ENCODE peak calls at places on chromosome 21, in nine cellular contexts. E is fibroblast of mammary gland; R is sigmoid colon; Y is thoracic aorta; V is CD8-positive, alpha-beta T cell; Q is fibroblast of lung; B is stimulated activated CD8-positive, alpha-beta memory T cell treated with anti-CD3 and anti-CD28 coated beads, Interleukin-2, amount 100 ng/mL, for 48 hours; F is activated CD4-positive, CD25-positive, alpha-beta regulatory T cell treated with anti-CD3 and anti-CD28 coated beads, Interleukin-2, amount 50 U/mL, for 16 hours; G is activated CD4-positive, alpha-beta T cell treated with anti-CD3 and anti-CD28 coated beads for 48 hours. A is an unnamed sample.

GRCh38 chr21:26169611-26170470 is 729 bp downstream of the APP start:
- DNase-seq in R (peak), E (peak), B (peak), Q (peak), V (peak), F (no peak), G (peak), Y (no peak), A (peak)

GRCh38 chr21:43972850-43973633 is 39.1 kb upstream of the TRAPPC10 start:
- DNase-seq in Y (no peak), F (no peak), G (no peak), R (no peak), Q (peak), B (no peak), V (no peak), E (no peak), A (no peak)

GRCh38 chr21:46210378-46211136 is 18.0 kb downstream of the LSS start:
- DNase-seq in Y (no peak), R (peak), G (no peak), E (no peak), V (no peak), F (no peak), Q (no peak), B (no peak), A (no peak)

GRCh38 chr21:37206531-37206930 is 60.6 kb downstream of the VPS26C start:
- DNase-seq in E (no peak), Y (no peak), R (no peak), V (no peak), G (no peak), B (no peak), F (no peak), Q (no peak), A (no peak)

GRCh38 chr21:43188712-43189151 is 19.9 kb downstream of the CRYAA start:
- DNase-seq in V (peak), R (peak), F (no peak), Q (no peak), B (no peak), E (no peak), G (no peak), Y (no peak), A (no peak)

GRCh38 chr21:43306911-43307676 is 119.8 kb downstream of the SIK1 start:
- DNase-seq in B (no peak), R (peak), E (peak), F (no peak), V (no peak), Y (no peak), G (peak), Q (no peak), A (peak)

GRCh38 chr21:46153259-46154154 is 1.9 kb downstream of the FTCD start:
- DNase-seq in Q (peak), R (peak), G (peak), F (no peak), B (peak), E (no peak), V (no peak), Y (peak), A (peak)

GRCh38 chr21:31873696-31874599 is 1.1 kb downstream of the HUNK start:
- DNase-seq in G (peak), F (peak), V (peak), E (no peak), Y (no peak), Q (no peak), B (peak), R (peak), A (peak)

GRCh38 chr21:37873655-37874054 is 42.6 kb downstream of the KCNJ6 start:
- DNase-seq in R (no peak), Q (no peak), B (no peak), Y (no peak), V (no peak), F (no peak), E (no peak), G (no peak), A (no peak)

GRCh38 chr21:42315296-42315891 is at the start of gene TFF3:
- DNase-seq in R (no peak), E (no peak), Y (no peak), G (no peak), Q (no peak), F (no peak), V (peak), B (no peak), A (no peak)

GRCh38 chr21:42156690-42157605 is 62.0 kb upstream of the ABCG1 start:
- DNase-seq in G (no peak), E (no peak), F (no peak), V (no peak), B (no peak), R (no peak), Y (no peak), Q (no peak), A (no peak)

GRCh38 chr21:44437696-44438431 is 17.4 kb upstream of the LRRC3 start:
- DNase-seq in E (no peak), B (no peak), F (no peak), G (no peak), Q (no peak), R (peak), V (no peak), Y (no peak), A (no peak)

GRCh38 chr21:44433791-44434567 is 21.3 kb upstream of the LRRC3 start:
- DNase-seq in Q (no peak), B (no peak), F (no peak), E (no peak), V (no peak), G (peak), R (peak), Y (no peak), A (no peak)

GRCh38 chr21:42238185-42238934 is 19.4 kb downstream of the ABCG1 start:
- DNase-seq in E (no peak), Q (no peak), R (no peak), Y (no peak), G (peak), V (no peak), B (no peak), F (no peak), A (no peak)

GRCh38 chr21:33441489-33442477 is 38.0 kb downstream of the TMEM50B start:
- DNase-seq in R (no peak), E (peak), V (no peak), Y (no peak), Q (peak), G (no peak), F (no peak), B (no peak), A (no peak)

GRCh38 chr21:46208761-46209721 is 19.5 kb downstream of the LSS start:
- DNase-seq in R (peak), B (no peak), F (no peak), Q (no peak), E (no peak), Y (no peak), V (no peak), G (no peak), A (no peak)

GRCh38 chr21:36915701-36916075 is 50.8 kb downstream of the HLCS start:
- DNase-seq in Y (no peak), B (no peak), E (no peak), F (no peak), Q (no peak), G (no peak), R (no peak), V (no peak), A (no peak)

GRCh38 chr21:45302082-45303061 is 14.7 kb upstream of the POFUT2 start:
- DNase-seq in R (peak), V (peak), F (peak), B (peak), E (peak), G (peak), Y (no peak), Q (peak), A (no peak)

GRCh38 chr21:44911384-44912157 is 9.1 kb downstream of the ITGB2 start:
- DNase-seq in Q (no peak), R (peak), G (peak), B (no peak), V (peak), Y (no peak), E (no peak), F (no peak), A (peak)

GRCh38 chr21:44702973-44703730 is 6.2 kb downstream of the KRTAP10-12 start:
- DNase-seq in E (no peak), G (no peak), V (peak), Q (no peak), R (no peak), F (no peak), Y (no peak), B (no peak), A (no peak)

GRCh38 chr21:37631319-37632117 is 264.9 kb downstream of the DYRK1A start:
- DNase-seq in E (no peak), G (no peak), R (no peak), F (no peak), B (no peak), Q (no peak), V (no peak), Y (no peak), A (peak)

GRCh38 chr21:45109831-45110492 is 35.6 kb downstream of the ADARB1 start:
- DNase-seq in F (no peak), E (no peak), V (no peak), Q (no peak), B (peak), R (no peak), Y (no peak), G (peak), A (no peak)

GRCh38 chr21:19340303-19340702 is 936.7 kb upstream of the TMPRSS15 start:
- DNase-seq in R (no peak), Q (no peak), G (no peak), Y (no peak), F (no peak), V (no peak), B (no peak), E (no peak), A (no peak)

GRCh38 chr21:42777064-42777756 is 102.1 kb downstream of the WDR4 start:
- DNase-seq in R (no peak), F (no peak), G (no peak), B (no peak), Y (no peak), Q (no peak), E (no peak), V (no peak), A (no peak)

GRCh38 chr21:33972539-33972938 is 56.9 kb upstream of the ATP5PO start:
- DNase-seq in Y (no peak), E (no peak), V (no peak), Q (no peak), G (no peak), F (no peak), B (no peak), R (no peak), A (no peak)

GRCh38 chr21:27840273-27840672 is 873.4 kb upstream of the ADAMTS5 start:
- DNase-seq in Y (no peak), G (no peak), Q (no peak), E (no peak), V (no peak), R (no peak), F (no peak), B (no peak), A (no peak)

GRCh38 chr21:36591326-36591970 is 107.5 kb upstream of the SIM2 start:
- DNase-seq in Q (no peak), B (no peak), Y (no peak), E (no peak), G (no peak), F (no peak), V (no peak), R (no peak), A (no peak)

GRCh38 chr21:37008705-37009104 is 2.2 kb downstream of the RIPPLY3 start:
- DNase-seq in Q (no peak), Y (no peak), F (no peak), V (peak), B (no peak), G (no peak), E (no peak), R (no peak), A (no peak)

GRCh38 chr21:17387030-17387617 is 125.7 kb upstream of the CXADR start:
- DNase-seq in G (peak), R (no peak), V (no peak), F (peak), Y (no peak), E (peak), Q (peak), B (peak), A (peak)

GRCh38 chr21:44394733-44395132 is 41.3 kb downstream of the TRPM2 start:
- DNase-seq in E (no peak), V (no peak), R (no peak), Q (no peak), F (no peak), B (no peak), Y (no peak), G (no peak), A (no peak)

GRCh38 chr21:46207920-46208571 is 20.5 kb downstream of the LSS start:
- DNase-seq in F (no peak), G (no peak), V (no peak), E (no peak), Y (no peak), R (peak), Q (no peak), B (no peak), A (no peak)

GRCh38 chr21:31580866-31581276 is 78.6 kb upstream of the SOD1 start:
- DNase-seq in F (peak), V (peak), R (peak), G (peak), B (peak), E (peak), Q (peak), Y (peak), A (peak)

GRCh38 chr21:16865612-16866011 is 647.2 kb upstream of the CXADR start:
- DNase-seq in B (no peak), Y (no peak), E (peak), R (no peak), G (no peak), V (no peak), Q (peak), F (no peak), A (no peak)

GRCh38 chr21:39696620-39697019 is 48.4 kb upstream of the IGSF5 start:
- DNase-seq in E (peak), R (no peak), B (no peak), G (no peak), Y (no peak), F (no peak), V (no peak), Q (peak), A (no peak)

GRCh38 chr21:33339938-33340337 is 15.2 kb downstream of the IFNAR1 start:
- DNase-seq in F (no peak), B (no peak), Q (peak), Y (no peak), E (no peak), V (no peak), R (no peak), G (no peak), A (no peak)

A was measured in Calu3.